ENCODE peak calls at places on chromosomes 2 and 18, in eight cellular contexts. One of them, this sample, is unnamed.
A peak's percentile ranks its signal among the peaks of the same experiment; 100 is the strongest.

GRCh38 chr2:161146996-161147395 is 13.2 kb upstream of the TANK start:
- DNase-seq in activated CD8-positive, alpha-beta memory T cell treated with anti-CD3 and anti-CD28 coated beads for 24 hours: no peak
- DNase-seq in iris pigment epithelial cell: no peak
- DNase-seq in NCI-H1694 treated with DMSO at 0.1 percent for 48 hours: no peak
- DNase-seq in mesenchymal stem cell: no peak
- DNase-seq in MV-4-11: no peak
- DNase-seq in NCI-H524 treated with DMSO at 0.1 percent for 48 hours: no peak
- DNase-seq in A549: no peak
- DNase-seq in this sample: no peak

GRCh38 chr18:79494936-79495335 is 99.2 kb downstream of the NFATC1 start:
- DNase-seq in NCI-H1694 treated with DMSO at 0.1 percent for 48 hours: no peak
- DNase-seq in A549: no peak
- DNase-seq in activated CD8-positive, alpha-beta memory T cell treated with anti-CD3 and anti-CD28 coated beads for 24 hours: no peak
- DNase-seq in NCI-H524 treated with DMSO at 0.1 percent for 48 hours: no peak
- DNase-seq in MV-4-11: no peak
- DNase-seq in mesenchymal stem cell: no peak
- DNase-seq in iris pigment epithelial cell: no peak
- DNase-seq in this sample: no peak

GRCh38 chr2:109497447-109497846 is 116.3 kb downstream of the SEPTIN10 start:
- DNase-seq in mesenchymal stem cell: peak; percentile 57
- DNase-seq in NCI-H1694 treated with DMSO at 0.1 percent for 48 hours: no peak
- DNase-seq in A549: no peak
- DNase-seq in MV-4-11: no peak
- DNase-seq in iris pigment epithelial cell: peak; percentile 35
- DNase-seq in activated CD8-positive, alpha-beta memory T cell treated with anti-CD3 and anti-CD28 coated beads for 24 hours: no peak
- DNase-seq in NCI-H524 treated with DMSO at 0.1 percent for 48 hours: no peak
- DNase-seq in this sample: no peak

GRCh38 chr18:36912887-36913286 is 84.0 kb downstream of the KIAA1328 start:
- DNase-seq in MV-4-11: peak; percentile 78
- DNase-seq in activated CD8-positive, alpha-beta memory T cell treated with anti-CD3 and anti-CD28 coated beads for 24 hours: no peak
- DNase-seq in mesenchymal stem cell: no peak
- DNase-seq in NCI-H1694 treated with DMSO at 0.1 percent for 48 hours: no peak
- DNase-seq in NCI-H524 treated with DMSO at 0.1 percent for 48 hours: no peak
- DNase-seq in iris pigment epithelial cell: no peak
- DNase-seq in A549: no peak
- DNase-seq in this sample: no peak

GRCh38 chr2:60555066-60555793 is 1.8 kb upstream of the BCL11A start:
- DNase-seq in NCI-H524 treated with DMSO at 0.1 percent for 48 hours: peak; percentile 45
- DNase-seq in activated CD8-positive, alpha-beta memory T cell treated with anti-CD3 and anti-CD28 coated beads for 24 hours: peak; percentile 77
- DNase-seq in A549: peak; percentile 64
- DNase-seq in iris pigment epithelial cell: peak; percentile 76
- DNase-seq in mesenchymal stem cell: peak; percentile 80
- DNase-seq in MV-4-11: peak; percentile 81
- DNase-seq in NCI-H1694 treated with DMSO at 0.1 percent for 48 hours: peak; percentile 82
- DNase-seq in this sample: no peak

GRCh38 chr2:54995553-54995952 is 54.7 kb downstream of the RTN4 start:
- DNase-seq in activated CD8-positive, alpha-beta memory T cell treated with anti-CD3 and anti-CD28 coated beads for 24 hours: no peak
- DNase-seq in NCI-H1694 treated with DMSO at 0.1 percent for 48 hours: no peak
- DNase-seq in MV-4-11: no peak
- DNase-seq in mesenchymal stem cell: no peak
- DNase-seq in NCI-H524 treated with DMSO at 0.1 percent for 48 hours: no peak
- DNase-seq in A549: no peak
- DNase-seq in iris pigment epithelial cell: no peak
- DNase-seq in this sample: no peak

GRCh38 chr2:126936219-126936618 is 37.5 kb downstream of the TEX51 start:
- DNase-seq in MV-4-11: no peak
- DNase-seq in NCI-H524 treated with DMSO at 0.1 percent for 48 hours: no peak
- DNase-seq in mesenchymal stem cell: no peak
- DNase-seq in iris pigment epithelial cell: no peak
- DNase-seq in A549: no peak
- DNase-seq in NCI-H1694 treated with DMSO at 0.1 percent for 48 hours: no peak
- DNase-seq in activated CD8-positive, alpha-beta memory T cell treated with anti-CD3 and anti-CD28 coated beads for 24 hours: no peak
- DNase-seq in this sample: no peak

GRCh38 chr2:165791811-165792454 is 2.1 kb downstream of the GALNT3 start:
- DNase-seq in A549: no peak
- DNase-seq in NCI-H1694 treated with DMSO at 0.1 percent for 48 hours: no peak
- DNase-seq in MV-4-11: no peak
- DNase-seq in mesenchymal stem cell: peak; percentile 37
- DNase-seq in iris pigment epithelial cell: peak; percentile 64
- DNase-seq in NCI-H524 treated with DMSO at 0.1 percent for 48 hours: no peak
- DNase-seq in activated CD8-positive, alpha-beta memory T cell treated with anti-CD3 and anti-CD28 coated beads for 24 hours: no peak
- DNase-seq in this sample: no peak

GRCh38 chr2:82728090-82728489 is 1731.0 kb downstream of the SUCLG1 start:
- DNase-seq in activated CD8-positive, alpha-beta memory T cell treated with anti-CD3 and anti-CD28 coated beads for 24 hours: no peak
- DNase-seq in A549: no peak
- DNase-seq in MV-4-11: no peak
- DNase-seq in iris pigment epithelial cell: no peak
- DNase-seq in NCI-H1694 treated with DMSO at 0.1 percent for 48 hours: no peak
- DNase-seq in mesenchymal stem cell: no peak
- DNase-seq in NCI-H524 treated with DMSO at 0.1 percent for 48 hours: no peak
- DNase-seq in this sample: no peak

GRCh38 chr18:47935321-47935720 is 4.9 kb upstream of the SMAD2 start:
- DNase-seq in activated CD8-positive, alpha-beta memory T cell treated with anti-CD3 and anti-CD28 coated beads for 24 hours: no peak
- DNase-seq in iris pigment epithelial cell: no peak
- DNase-seq in A549: no peak
- DNase-seq in mesenchymal stem cell: no peak
- DNase-seq in MV-4-11: no peak
- DNase-seq in NCI-H524 treated with DMSO at 0.1 percent for 48 hours: no peak
- DNase-seq in NCI-H1694 treated with DMSO at 0.1 percent for 48 hours: no peak
- DNase-seq in this sample: no peak

GRCh38 chr18:136433-136832 is 21.9 kb upstream of the USP14 start:
- DNase-seq in NCI-H1694 treated with DMSO at 0.1 percent for 48 hours: no peak
- DNase-seq in iris pigment epithelial cell: no peak
- DNase-seq in NCI-H524 treated with DMSO at 0.1 percent for 48 hours: no peak
- DNase-seq in A549: peak; percentile 27
- DNase-seq in MV-4-11: peak; percentile 7
- DNase-seq in mesenchymal stem cell: no peak
- DNase-seq in activated CD8-positive, alpha-beta memory T cell treated with anti-CD3 and anti-CD28 coated beads for 24 hours: peak; percentile 61
- DNase-seq in this sample: no peak

GRCh38 chr2:143996974-143997373 is 522.9 kb downstream of the ZEB2 start:
- DNase-seq in MV-4-11: no peak
- DNase-seq in NCI-H1694 treated with DMSO at 0.1 percent for 48 hours: no peak
- DNase-seq in activated CD8-positive, alpha-beta memory T cell treated with anti-CD3 and anti-CD28 coated beads for 24 hours: no peak
- DNase-seq in iris pigment epithelial cell: no peak
- DNase-seq in mesenchymal stem cell: no peak
- DNase-seq in NCI-H524 treated with DMSO at 0.1 percent for 48 hours: no peak
- DNase-seq in A549: no peak
- DNase-seq in this sample: no peak